ENCODE peak calls at places on chromosome 17, in nine cellular contexts. F, Z, B, G, C, J, N, Y and A are unnamed samples.

GRCh38 chr17:75814900-75815373 is 29.3 kb downstream of the UNC13D start:
- DNase-seq in N (no peak), F (peak), Z (peak), B (no peak), J (peak), Y (no peak), G (no peak), C (peak), A (no peak)

GRCh38 chr17:56727876-56728617 is 105.7 kb downstream of the C17orf67 start:
- DNase-seq in Z (no peak), B (no peak), C (no peak), F (no peak), N (no peak), J (no peak), Y (no peak), G (no peak), A (no peak)

GRCh38 chr17:29929006-29929543 is 953 bp downstream of the SSH2 start:
- DNase-seq in B (peak), J (peak), F (peak), Y (no peak), C (peak), N (no peak), G (peak), Z (no peak), A (peak)

GRCh38 chr17:63834431-63835166 is 7.1 kb upstream of the FTSJ3 start:
- DNase-seq in Z (peak), Y (no peak), J (peak), N (no peak), G (peak), C (peak), B (no peak), F (peak), A (peak)

GRCh38 chr17:17900615-17901520 is 64.1 kb upstream of the SREBF1 start:
- DNase-seq in Z (peak), G (no peak), F (peak), N (peak), B (peak), J (peak), C (peak), Y (no peak), A (no peak)

GRCh38 chr17:7019839-7020519 is 2.9 kb upstream of the BCL6B start:
- DNase-seq in C (peak), B (peak), F (no peak), G (no peak), Y (no peak), J (peak), N (no peak), Z (no peak), A (peak)

GRCh38 chr17:20226814-20227482 is 217.8 kb downstream of the SPECC1 start:
- DNase-seq in J (peak), C (peak), N (no peak), Y (no peak), B (peak), Z (no peak), F (peak), G (peak), A (peak)

GRCh38 chr17:35129973-35130351 is 8.5 kb downstream of the FNDC8 start:
- DNase-seq in Y (no peak), F (no peak), G (no peak), B (no peak), C (no peak), Z (no peak), J (no peak), N (no peak), A (no peak)

GRCh38 chr17:6938637-6939036 is 57.2 kb upstream of the ALOX12 start:
- DNase-seq in C (no peak), N (no peak), B (no peak), Z (no peak), J (no peak), G (no peak), F (no peak), Y (peak), A (no peak)

GRCh38 chr17:67059372-67059771 is 15.0 kb downstream of the CACNG1 start:
- DNase-seq in Y (no peak), G (no peak), B (no peak), Z (no peak), N (peak), C (no peak), J (no peak), F (no peak), A (no peak)

GRCh38 chr17:13513039-13513405 is 88.7 kb downstream of the HS3ST3A1 start:
- DNase-seq in N (no peak), J (peak), Y (no peak), C (peak), G (no peak), B (no peak), Z (no peak), F (no peak), A (no peak)

GRCh38 chr17:69679839-69680238 is 265.3 kb downstream of the MAP2K6 start:
- DNase-seq in F (no peak), B (no peak), Z (no peak), C (no peak), G (no peak), N (no peak), Y (no peak), J (no peak), A (no peak)

GRCh38 chr17:12021604-12022003 is 927 bp downstream of the MAP2K4 start:
- DNase-seq in B (no peak), N (no peak), J (no peak), C (no peak), F (no peak), Z (no peak), G (no peak), Y (no peak), A (no peak)

GRCh38 chr17:65850486-65850885 is 289.0 kb upstream of the AXIN2 start:
- DNase-seq in F (no peak), Z (no peak), B (no peak), Y (peak), J (peak), G (no peak), N (no peak), C (peak), A (no peak)

GRCh38 chr17:62708587-62708986 is 81.1 kb downstream of the MRC2 start:
- DNase-seq in Z (no peak), F (no peak), J (peak), G (no peak), N (no peak), C (peak), B (no peak), Y (no peak), A (no peak)

GRCh38 chr17:10127819-10128375 is 70.5 kb downstream of the GAS7 start:
- DNase-seq in G (no peak), F (peak), N (no peak), C (peak), Z (peak), Y (no peak), J (peak), B (peak), A (no peak)

GRCh38 chr17:65231662-65232335 is 94.6 kb downstream of the RGS9 start:
- DNase-seq in J (peak), C (peak), B (peak), G (peak), Y (peak), N (no peak), Z (peak), F (peak), A (peak)

GRCh38 chr17:72952220-72952619 is 140.3 kb downstream of the SLC39A11 start:
- DNase-seq in B (no peak), Y (no peak), N (no peak), Z (no peak), J (no peak), G (no peak), F (no peak), C (no peak), A (no peak)

GRCh38 chr17:18006495-18007239 is 32.3 kb downstream of the ATPAF2 start:
- DNase-seq in J (no peak), B (no peak), C (no peak), G (no peak), Z (no peak), F (no peak), N (no peak), Y (no peak), A (no peak)

GRCh38 chr17:13367154-13367553 is 234.6 kb downstream of the HS3ST3A1 start:
- DNase-seq in F (no peak), Z (no peak), J (peak), Y (no peak), G (no peak), N (no peak), C (no peak), B (no peak), A (no peak)

GRCh38 chr17:3956558-3956957 is 7.7 kb downstream of the ATP2A3 start:
- DNase-seq in Y (no peak), Z (no peak), B (no peak), N (no peak), J (no peak), F (no peak), G (no peak), C (no peak), A (no peak)

GRCh38 chr17:67578058-67578457 is 139.7 kb upstream of the NOL11 start:
- DNase-seq in Y (peak), B (no peak), C (no peak), F (no peak), G (peak), Z (no peak), N (peak), J (no peak), A (no peak)

GRCh38 chr17:7684856-7685532 is 2.3 kb downstream of the TP53 start:
- DNase-seq in J (no peak), Y (no peak), C (no peak), N (no peak), B (no peak), Z (no peak), G (no peak), F (no peak), A (no peak)

GRCh38 chr17:74282587-74283370 is 8.7 kb downstream of the DNAI2 start:
- DNase-seq in B (no peak), Z (no peak), F (no peak), Y (peak), G (no peak), J (peak), N (no peak), C (no peak), A (no peak)

GRCh38 chr17:21397341-21398050 is 21.3 kb downstream of the KCNJ12 start:
- DNase-seq in J (peak), G (no peak), N (no peak), B (no peak), F (no peak), Y (no peak), C (peak), Z (no peak), A (peak)

GRCh38 chr17:7213895-7214299 is 5.7 kb downstream of the DLG4 start:
- DNase-seq in N (no peak), Z (no peak), J (peak), Y (no peak), G (peak), C (peak), F (peak), B (peak), A (peak)

GRCh38 chr17:79732804-79733691 is 2.3 kb downstream of the ENPP7 start:
- DNase-seq in J (no peak), F (no peak), Y (peak), C (no peak), G (no peak), N (no peak), B (peak), Z (no peak), A (no peak)

GRCh38 chr17:69466905-69467630 is 52.6 kb downstream of the MAP2K6 start:
- DNase-seq in C (peak), Z (peak), N (no peak), J (peak), Y (no peak), F (no peak), B (no peak), G (no peak), A (peak)

GRCh38 chr17:82429824-82430223 is 11.4 kb upstream of the OGFOD3 start:
- DNase-seq in Z (no peak), B (no peak), G (no peak), N (no peak), F (no peak), J (no peak), C (no peak), Y (no peak), A (no peak)

GRCh38 chr17:7867881-7868329 is 10.1 kb downstream of the CYB5D1 start:
- DNase-seq in C (no peak), G (no peak), Y (no peak), J (no peak), N (no peak), Z (no peak), B (no peak), F (no peak), A (no peak)

GRCh38 chr17:12395733-12396354 is 269.8 kb upstream of the MYOCD start:
- DNase-seq in B (no peak), C (peak), G (peak), Y (no peak), F (peak), J (peak), N (no peak), Z (no peak), A (peak)

DNA sequence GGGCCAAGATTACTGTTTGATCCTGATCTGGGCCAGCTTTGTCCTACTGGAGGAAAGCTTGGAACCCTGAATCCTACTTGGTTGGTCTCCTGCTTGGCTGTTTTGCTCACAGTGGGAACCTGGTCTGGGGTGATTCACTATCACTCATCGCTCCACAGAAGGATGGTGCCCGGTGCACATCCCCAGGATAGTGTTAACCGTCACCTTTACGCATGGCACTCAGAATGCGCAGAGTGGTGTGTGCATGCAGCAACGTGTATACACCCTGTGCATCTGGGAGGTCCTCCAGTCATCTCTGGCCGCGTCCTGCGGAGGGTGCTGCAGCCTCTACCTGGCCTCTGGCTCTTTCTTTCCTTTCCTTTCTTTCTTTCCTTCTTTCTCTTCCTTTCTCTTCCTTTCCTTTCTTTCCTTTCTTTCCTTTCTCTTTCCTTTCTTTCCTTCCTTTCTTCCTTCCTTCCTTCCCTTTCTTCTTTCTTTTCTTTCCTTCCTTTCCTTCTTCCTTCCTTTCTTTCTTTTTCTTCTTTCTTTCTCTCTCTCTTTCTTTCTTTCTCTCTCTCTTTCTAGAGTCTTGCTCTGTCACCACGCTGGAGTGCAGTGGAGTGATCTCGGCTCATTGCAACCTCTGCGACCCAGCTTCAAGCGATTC is 13.1 kb downstream of the SOCS3 start:
- DNase-seq in B (no peak), G (no peak), Y (no peak), C (peak), J (peak), Z (no peak), F (peak), N (no peak), A (no peak)
- TF ChIP-seq CTCF in B (no peak), G (no peak), Y (no peak), C (no peak), J (no peak), Z (no peak), F (no peak), N (no peak), A (no peak)

GRCh38 chr17:39400547-39401411 is 647 bp downstream of the FBXL20 start:
- DNase-seq in Z (no peak), B (peak), F (no peak), N (no peak), C (peak), G (no peak), Y (no peak), J (no peak), A (peak)

GRCh38 chr17:39399792-39400191 is 1.6 kb downstream of the FBXL20 start:
- DNase-seq in B (no peak), N (no peak), J (no peak), Y (no peak), C (no peak), G (no peak), Z (no peak), F (no peak), A (no peak)

GRCh38 chr17:39402279-39402889 is 958 bp upstream of the FBXL20 start:
- DNase-seq in Y (peak), J (peak), G (peak), N (peak), F (peak), B (peak), Z (peak), C (peak), A (peak)

GRCh38 chr17:39402890-39403605 is 1.6 kb upstream of the FBXL20 start:
- DNase-seq in J (no peak), C (no peak), Z (no peak), N (no peak), F (no peak), B (no peak), G (no peak), Y (no peak), A (no peak)

GRCh38 chr17:39401412-39402278 is at the start of gene FBXL20:
- DNase-seq in F (peak), Y (peak), Z (peak), J (peak), C (peak), N (peak), G (peak), B (peak), A (peak)
- TF ChIP-seq CTCF in F (no peak), Y (no peak), Z (no peak), J (no peak), C (no peak), N (no peak), G (no peak), B (no peak), A (no peak)

GRCh38 chr17:28473542-28473941 is at the start of gene SLC13A2:
- DNase-seq in F (no peak), N (no peak), J (no peak), Z (no peak), G (no peak), B (peak), Y (no peak), C (no peak), A (no peak)
- TF ChIP-seq CTCF in F (peak), N (no peak), J (no peak), Z (no peak), G (no peak), B (no peak), Y (no peak), C (no peak), A (no peak)

GRCh38 chr17:71760062-71760720 is 360.6 kb upstream of the SOX9 start:
- DNase-seq in Z (no peak), N (no peak), B (no peak), G (no peak), Y (no peak), C (peak), J (peak), F (no peak), A (no peak)
- TF ChIP-seq CTCF in Z (no peak), N (no peak), B (peak), G (no peak), Y (no peak), C (no peak), J (no peak), F (peak), A (no peak)

DNA sequence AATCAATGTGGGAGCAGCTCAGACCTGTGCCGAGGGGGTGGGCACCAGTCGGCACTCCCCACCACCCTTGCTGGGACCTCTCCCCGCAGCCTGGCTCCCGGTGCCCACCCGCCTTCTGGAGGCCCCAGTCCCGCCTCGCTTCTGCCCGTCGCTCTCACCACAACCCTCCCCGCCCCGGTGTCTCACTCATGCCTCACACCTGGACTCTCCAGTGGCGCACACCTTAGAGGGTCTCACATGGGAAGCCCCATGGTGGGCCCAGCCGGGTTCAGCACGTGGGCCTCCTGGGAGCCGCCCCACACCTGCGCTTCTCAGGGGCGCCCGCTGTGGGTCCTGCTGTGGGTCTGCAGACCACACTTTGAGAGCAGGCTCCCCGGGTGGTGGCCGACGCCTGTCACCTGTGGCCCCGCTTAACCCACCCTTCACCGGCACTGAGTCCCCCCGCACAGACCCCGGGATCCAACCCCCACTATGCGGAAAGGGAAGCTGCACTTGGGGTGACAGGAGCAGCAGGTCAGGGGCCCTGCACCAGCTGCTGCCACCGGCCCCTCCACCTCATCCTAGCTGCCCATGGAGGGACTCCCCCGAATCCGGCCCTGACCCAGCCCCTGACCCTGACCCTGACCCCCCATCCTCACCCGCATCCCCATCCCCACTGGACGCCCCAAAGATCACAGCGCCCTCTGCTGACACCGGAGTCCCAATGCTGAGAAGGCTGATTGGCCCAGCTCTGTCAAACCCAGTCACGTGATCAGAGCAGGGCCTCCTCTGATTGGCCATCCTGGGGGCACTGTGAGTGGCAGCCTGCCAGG is 27.4 kb upstream of the SLC38A10 start:
- DNase-seq in N (no peak), F (no peak), J (peak), G (no peak), C (no peak), Y (no peak), B (no peak), Z (no peak), A (no peak)
- TF ChIP-seq CTCF in N (no peak), F (peak), J (peak), G (no peak), C (peak), Y (peak), B (peak), Z (peak), A (no peak)

GRCh38 chr17:44203731-44204452 is 4.2 kb upstream of the ATXN7L3 start:
- DNase-seq in F (peak), J (peak), N (no peak), G (peak), B (peak), Y (no peak), C (peak), Z (no peak), A (peak)

GRCh38 chr17:44206825-44207155 is 7.1 kb upstream of the ATXN7L3 start:
- DNase-seq in C (no peak), N (no peak), Y (no peak), Z (no peak), F (no peak), B (no peak), J (no peak), G (no peak), A (no peak)

GRCh38 chr17:44207319-44207718 is 7.6 kb upstream of the ATXN7L3 start:
- DNase-seq in Y (no peak), Z (no peak), G (no peak), N (no peak), B (no peak), F (no peak), J (no peak), C (no peak), A (no peak)

GRCh38 chr17:44204453-44204882 is 4.8 kb upstream of the ATXN7L3 start:
- DNase-seq in B (no peak), G (no peak), J (peak), Y (no peak), N (no peak), Z (no peak), C (peak), F (peak), A (no peak)

GRCh38 chr17:44205962-44206824 is 6.5 kb upstream of the ATXN7L3 start:
- DNase-seq in J (no peak), B (no peak), G (no peak), F (no peak), Y (no peak), N (no peak), Z (no peak), C (peak), A (no peak)
- TF ChIP-seq CTCF in J (peak), B (no peak), G (peak), F (peak), Y (no peak), N (no peak), Z (peak), C (no peak), A (no peak)

DNA sequence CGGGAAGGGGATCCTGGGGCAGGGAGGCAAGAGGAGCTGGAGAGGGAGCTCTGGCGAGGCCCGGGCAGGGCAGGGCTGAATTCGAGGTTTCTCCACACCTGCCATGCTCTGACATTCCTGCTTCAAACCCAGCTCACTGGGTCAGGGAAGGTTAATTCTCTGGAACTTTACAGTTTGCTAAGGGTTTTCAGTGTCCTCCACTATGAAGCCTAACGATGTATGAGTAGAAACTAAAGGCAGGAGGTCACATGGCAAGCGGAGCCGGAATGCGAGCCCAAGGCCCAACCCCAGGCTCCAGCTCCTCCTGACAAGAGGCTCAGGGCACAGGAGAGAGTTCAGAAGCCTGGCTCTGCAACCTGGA is 29.2 kb downstream of the DCAKD start:
- DNase-seq in B (no peak), G (no peak), C (no peak), Y (no peak), N (no peak), J (no peak), Z (no peak), F (no peak), A (no peak)
- TF ChIP-seq CTCF in B (peak), G (peak), C (no peak), Y (no peak), N (no peak), J (no peak), Z (no peak), F (peak), A (peak)

GRCh38 chr17:50056217-50056960 is 479 bp downstream of the ITGA3 start:
- DNase-seq in Z (no peak), F (peak), Y (no peak), C (peak), G (peak), B (peak), J (peak), N (no peak), A (peak)
- TF ChIP-seq CTCF in Z (peak), F (peak), Y (peak), C (peak), G (peak), B (peak), J (peak), N (peak), A (no peak)